ENCODE peak calls at places on chromosome 18, in four cellular contexts. G is lower lobe of right lung, L is neural progenitor cell, Z is GM23248. Q is an unnamed sample.

GRCh38 chr18:61991201-61991600 is 98.4 kb upstream of the RNF152 start:
- DNase-seq in G (no peak), L (no peak), Z (peak; percentile 79), Q (no peak)

GRCh38 chr18:71233177-71233576 is 944.3 kb downstream of the SOCS6 start:
- DNase-seq in G (no peak), L (no peak), Z (no peak), Q (no peak)

GRCh38 chr18:77078671-77079070 is 53.9 kb downstream of the MBP start:
- DNase-seq in G (no peak), L (no peak), Z (no peak), Q (no peak)

GRCh38 chr18:75029456-75029855 is 179.5 kb downstream of the PTGR3 start:
- DNase-seq in G (no peak), L (no peak), Z (no peak), Q (no peak)

GRCh38 chr18:76425299-76426101 is 69.5 kb downstream of the ZNF516 start:
- DNase-seq in G (no peak), L (no peak), Z (peak; percentile 42), Q (no peak)

GRCh38 chr18:75154997-75155396 is 53.9 kb downstream of the PTGR3 start:
- DNase-seq in G (no peak), L (no peak), Z (no peak), Q (no peak)

GRCh38 chr18:51234117-51235010 is 36.9 kb upstream of the MEX3C start:
- DNase-seq in G (no peak), L (no peak), Z (peak; percentile 4), Q (no peak)

GRCh38 chr18:39480494-39481245 is 1915.1 kb upstream of the CELF4 start:
- DNase-seq in G (no peak), L (no peak), Z (no peak), Q (no peak)

GRCh38 chr18:33154049-33154448 is 286.5 kb downstream of the CCDC178 start:
- DNase-seq in G (no peak), L (no peak), Z (no peak), Q (no peak)

GRCh38 chr18:14025306-14025940 is 106.8 kb downstream of the ZNF519 start:
- DNase-seq in G (no peak), L (no peak), Z (no peak), Q (peak; percentile 40)

GRCh38 chr18:73331212-73331772 is 463.5 kb upstream of the NETO1 start:
- DNase-seq in G (no peak), L (peak; percentile 43), Z (no peak), Q (no peak)

GRCh38 chr18:76459687-76460350 is 35.2 kb downstream of the ZNF516 start:
- DNase-seq in G (peak; percentile 56), L (no peak), Z (peak; percentile 99), Q (no peak)

GRCh38 chr18:76573325-76574025 is 78.4 kb upstream of the ZNF516 start:
- DNase-seq in G (no peak), L (no peak), Z (peak; percentile 87), Q (no peak)

GRCh38 chr18:27627927-27628326 is 442.8 kb upstream of the CHST9 start:
- DNase-seq in G (no peak), L (peak; percentile 26), Z (no peak), Q (no peak)

GRCh38 chr18:13563390-13563805 is 163.0 kb downstream of the FAM210A start:
- DNase-seq in G (no peak), L (no peak), Z (no peak), Q (no peak)

GRCh38 chr18:75698861-75699260 is 271.4 kb upstream of the SMIM21 start:
- DNase-seq in G (no peak), L (no peak), Z (no peak), Q (no peak)

GRCh38 chr18:79199691-79200374 is 130.6 kb downstream of the ATP9B start:
- DNase-seq in G (no peak), L (no peak), Z (peak; percentile 50), Q (no peak)

GRCh38 chr18:62977512-62977911 is 262.2 kb downstream of the PHLPP1 start:
- DNase-seq in G (no peak), L (no peak), Z (no peak), Q (no peak)

GRCh38 chr18:77138270-77138669 is 5.7 kb upstream of the MBP start:
- DNase-seq in G (no peak), L (no peak), Z (peak; percentile 32), Q (no peak)

GRCh38 chr18:57581301-57581934 is 5.1 kb downstream of the FECH start:
- DNase-seq in G (no peak), L (no peak), Z (no peak), Q (peak; percentile 14)

GRCh38 chr18:47187721-47188120 is 11.6 kb upstream of the IER3IP1 start:
- DNase-seq in G (no peak), L (no peak), Z (no peak), Q (no peak)

GRCh38 chr18:27276886-27277285 is 91.8 kb upstream of the CHST9 start:
- DNase-seq in G (no peak), L (no peak), Z (no peak), Q (no peak)

GRCh38 chr18:23238651-23239349 is 103.5 kb downstream of the CABLES1 start:
- DNase-seq in G (no peak), L (no peak), Z (peak; percentile 37), Q (no peak)

GRCh38 chr18:23239350-23239692 is 104.0 kb downstream of the CABLES1 start:
- DNase-seq in G (no peak), L (no peak), Z (no peak), Q (no peak)

GRCh38 chr18:23238152-23238531 is 102.9 kb downstream of the CABLES1 start:
- DNase-seq in G (no peak), L (no peak), Z (peak; percentile 95), Q (no peak)

GRCh38 chr18:23236876-23237468 is 101.7 kb downstream of the CABLES1 start:
- DNase-seq in G (no peak), L (no peak), Z (no peak), Q (no peak)

DNA sequence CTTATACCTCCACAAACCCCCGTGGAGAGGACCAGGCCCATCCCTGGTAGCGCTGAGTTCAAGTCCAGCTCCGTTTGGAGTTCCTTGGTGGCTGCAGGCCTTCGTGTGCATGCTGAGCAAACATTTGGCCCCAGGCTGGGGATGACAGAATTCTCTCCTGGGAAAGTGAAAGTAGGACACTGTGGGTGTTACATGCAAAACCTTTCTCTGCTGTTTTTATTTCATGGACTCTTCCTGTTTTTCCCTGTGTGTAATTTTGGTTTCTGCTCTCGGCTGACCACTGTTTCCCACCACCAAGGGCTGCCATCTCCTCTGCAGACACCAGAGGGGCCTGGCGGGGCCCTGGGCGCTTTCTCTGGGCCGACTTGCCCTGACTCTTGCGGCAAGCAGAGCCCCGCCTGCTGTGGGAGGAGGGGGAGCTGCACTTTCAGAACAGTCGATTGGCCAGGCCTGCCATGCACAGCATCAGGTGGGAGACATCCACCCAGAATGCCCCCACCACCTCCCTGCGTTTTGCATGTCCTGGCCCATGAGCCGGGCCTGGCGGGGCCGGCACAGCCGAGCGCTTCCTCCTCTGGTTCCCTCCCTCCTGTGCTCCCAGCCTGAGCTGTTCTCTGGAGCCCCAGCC is 102.4 kb downstream of the CABLES1 start:
- DNase-seq in G (peak; percentile 73), L (peak; percentile 50), Z (peak; percentile 88), Q (peak; percentile 88)
- H3K4me1 ChIP-seq in G (peaks cover 33% of the 10 kb centered on the region), L (peaks cover 20% of the 10 kb centered on the region), Z (peaks cover 19% of the 10 kb centered on the region), Q (peaks cover 20% of the 10 kb centered on the region)

GRCh38 chr18:58861353-58861752 is 3.3 kb upstream of the ZNF532 start:
- DNase-seq in G (no peak), L (peak; percentile 45), Z (peak; percentile 16), Q (no peak)
- H3K4me1 ChIP-seq in G (peaks cover 58% of the 10 kb centered on the region), L (peaks cover 68% of the 10 kb centered on the region), Z (peaks cover 86% of the 10 kb centered on the region), Q (peaks cover 18% of the 10 kb centered on the region)

GRCh38 chr18:48611196-48611595 is 72.4 kb downstream of the CTIF start:
- DNase-seq in G (no peak), L (no peak), Z (no peak), Q (peak; percentile 37)

GRCh38 chr18:48607049-48607984 is 68.5 kb downstream of the CTIF start:
- DNase-seq in G (no peak), L (peak; percentile 63), Z (peak; percentile 87), Q (peak; percentile 75)

GRCh38 chr18:48609820-48610815 is 71.3 kb downstream of the CTIF start:
- DNase-seq in G (no peak), L (no peak), Z (peak; percentile 62), Q (peak; percentile 58)

GRCh38 chr18:48608581-48608980 is 69.8 kb downstream of the CTIF start:
- DNase-seq in G (no peak), L (no peak), Z (no peak), Q (peak; percentile 17)

GRCh38 chr18:48609114-48609513 is 70.3 kb downstream of the CTIF start:
- DNase-seq in G (no peak), L (no peak), Z (no peak), Q (peak; percentile 1)
- H3K4me1 ChIP-seq in G (peaks cover 7% of the 10 kb centered on the region), L (peaks cover 41% of the 10 kb centered on the region), Z (peaks cover 28% of the 10 kb centered on the region), Q (no peaks in the 10 kb centered on the region)

GRCh38 chr18:9824862-9825479 is 60.8 kb upstream of the TXNDC2 start:
- DNase-seq in G (no peak), L (no peak), Z (no peak), Q (no peak)
- H3K4me1 ChIP-seq in G (peaks cover 43% of the 10 kb centered on the region), L (no peaks in the 10 kb centered on the region), Z (peaks cover 52% of the 10 kb centered on the region), Q (peaks cover 14% of the 10 kb centered on the region)

DNA sequence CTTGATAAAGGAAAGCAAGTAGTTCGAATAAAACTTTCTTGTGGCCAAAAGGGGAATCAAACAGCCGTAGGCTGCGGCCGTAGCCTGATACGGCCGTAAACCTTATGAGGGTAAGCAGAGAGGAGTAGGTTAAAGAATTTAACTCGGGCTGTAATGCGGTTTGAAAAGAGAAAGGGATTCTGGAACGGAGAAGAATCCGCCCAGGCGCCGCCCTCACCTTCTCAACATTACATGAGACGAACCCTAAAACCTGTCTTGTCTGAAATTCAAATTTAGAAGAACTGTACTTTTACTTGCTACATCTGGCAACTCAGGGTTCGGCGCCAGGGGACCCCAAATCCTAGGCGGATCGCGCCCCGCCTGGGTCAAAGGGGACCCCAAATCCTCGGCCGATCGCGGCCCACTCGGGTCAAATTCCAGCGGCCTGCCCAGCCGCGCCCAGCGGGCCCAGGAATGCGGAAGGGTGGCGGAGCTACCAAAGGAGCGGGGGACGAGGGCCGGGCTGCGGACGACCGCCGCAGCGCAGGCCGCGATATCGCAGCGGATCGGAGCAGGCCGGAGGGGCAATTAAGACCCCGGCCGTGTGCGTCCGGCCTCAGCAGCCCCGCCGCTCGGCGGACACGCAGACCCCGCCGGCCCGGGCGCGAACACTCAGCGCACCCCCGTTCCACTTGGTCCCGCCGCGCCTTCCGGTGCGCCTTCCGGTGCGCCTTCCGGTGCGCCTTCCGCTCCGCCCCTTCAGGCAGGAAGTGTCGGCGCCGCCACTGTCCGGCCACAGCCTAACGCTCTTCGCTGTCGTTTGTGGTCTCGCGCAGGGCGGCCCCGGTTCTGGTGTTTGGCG is at the start of gene MYL12B:
- DNase-seq in G (peak; percentile 92), L (peak; percentile 93), Z (peak; percentile 93), Q (peak; percentile 94)
- H3K4me1 ChIP-seq in G (peaks cover 64% of the 10 kb centered on the region), L (peaks cover 18% of the 10 kb centered on the region), Z (peaks cover 43% of the 10 kb centered on the region), Q (peaks cover 17% of the 10 kb centered on the region)

GRCh38 chr18:908631-909621 is 4.3 kb downstream of the ADCYAP1 start:
- DNase-seq in G (no peak), L (peak; percentile 73), Z (peak; percentile 6), Q (no peak)
- H3K4me1 ChIP-seq in G (peaks cover 40% of the 10 kb centered on the region), L (peaks cover 58% of the 10 kb centered on the region), Z (no peaks in the 10 kb centered on the region), Q (peaks cover 12% of the 10 kb centered on the region)